ENCODE peak calls at places on chromosomes 2 and 18, in four cellular contexts. M is HT1080; V is stimulated activated CD4-positive, alpha-beta T cell treated with anti-CD3 and anti-CD28 coated beads, Interleukin-1b, Interleukin-23, amount 100 ng/mL, for 4 hours; J is stimulated activated CD8-positive, alpha-beta memory T cell treated with anti-CD3 and anti-CD28 coated beads, Interleukin-15, amount 100 ng/mL, for 24 hours. G is an unnamed sample.

GRCh38 chr2:177467646-177468045 is 75.1 kb downstream of the AGPS start:
- DNase-seq in V (no peak), J (no peak), M (peak), G (no peak)

GRCh38 chr18:45049548-45050307 is 369.0 kb downstream of the SETBP1 start:
- DNase-seq in J (no peak), M (no peak), V (no peak), G (no peak)

GRCh38 chr18:54030434-54030833 is 194.0 kb downstream of the MBD2 start:
- DNase-seq in M (no peak), V (no peak), J (no peak), G (no peak)

GRCh38 chr2:158546412-158547144 is 89.8 kb downstream of the PKP4 start:
- DNase-seq in V (no peak), M (no peak), J (no peak), G (no peak)

GRCh38 chr2:105790467-105791118 is 45.9 kb downstream of the NCK2 start:
- DNase-seq in J (no peak), M (no peak), V (no peak), G (no peak)

GRCh38 chr2:133197156-133197555 is 371.1 kb downstream of the NCKAP5 start:
- DNase-seq in J (no peak), M (no peak), V (no peak), G (no peak)

GRCh38 chr2:24124003-24124585 is 825 bp downstream of the FAM228B start:
- DNase-seq in V (no peak), J (no peak), M (no peak), G (no peak)

GRCh38 chr2:236352761-236353593 is 88.8 kb upstream of the ASB18 start:
- DNase-seq in J (no peak), V (no peak), M (no peak), G (no peak)

GRCh38 chr2:230762317-230762896 is 49.8 kb downstream of the CAB39 start:
- DNase-seq in J (no peak), V (no peak), M (peak), G (no peak)

GRCh38 chr18:48862116-48862515 is 88.6 kb downstream of the SMAD7 start:
- DNase-seq in J (no peak), M (no peak), V (no peak), G (no peak)

GRCh38 chr2:146701183-146701582 is 1143.6 kb upstream of the ACVR2A start:
- DNase-seq in M (peak), V (no peak), J (no peak), G (no peak)

GRCh38 chr2:84882415-84882738 is 1.5 kb upstream of the TRABD2A start:
- DNase-seq in M (no peak), J (no peak), V (no peak), G (no peak)

GRCh38 chr2:15158117-15158516 is 403.0 kb downstream of the NBAS start:
- DNase-seq in M (no peak), J (no peak), V (no peak), G (no peak)

GRCh38 chr18:8900552-8900951 is 195.2 kb downstream of the MTCL1 start:
- DNase-seq in M (no peak), J (no peak), V (no peak), G (no peak)

GRCh38 chr2:241763551-241764271 is 12.9 kb upstream of the GAL3ST2 start:
- DNase-seq in J (no peak), V (no peak), M (no peak), G (no peak)

GRCh38 chr2:175931751-175932295 is 70.2 kb downstream of the LNPK start:
- DNase-seq in J (no peak), M (no peak), V (no peak), G (no peak)

GRCh38 chr2:120264995-120265394 is 12.3 kb downstream of the RALB start:
- DNase-seq in J (no peak), V (no peak), M (no peak), G (no peak)

GRCh38 chr18:78364123-78364522 is 615.5 kb upstream of the SALL3 start:
- DNase-seq in M (no peak), J (no peak), V (no peak), G (no peak)

GRCh38 chr2:199663157-199663556 is 187.8 kb downstream of the FTCDNL1 start:
- DNase-seq in J (no peak), M (no peak), V (no peak), G (no peak)

GRCh38 chr18:62644773-62645172 is 70.6 kb upstream of the PHLPP1 start:
- DNase-seq in V (no peak), J (no peak), M (no peak), G (no peak)

GRCh38 chr2:27884546-27884945 is 5.6 kb downstream of the RBKS start:
- DNase-seq in V (no peak), M (no peak), J (no peak), G (no peak)

GRCh38 chr2:195482050-195482449 is 175.0 kb upstream of the SLC39A10 start:
- DNase-seq in M (no peak), J (no peak), V (no peak), G (no peak)

GRCh38 chr18:71116535-71116934 is 827.7 kb downstream of the SOCS6 start:
- DNase-seq in V (no peak), M (no peak), J (no peak), G (no peak)

GRCh38 chr2:26347286-26347865 is 787 bp upstream of the ADGRF3 start:
- DNase-seq in J (no peak), M (no peak), V (no peak), G (no peak)

GRCh38 chr2:198901894-198902293 is 555.8 kb downstream of the SATB2 start:
- DNase-seq in V (no peak), J (no peak), M (peak), G (no peak)

GRCh38 chr2:215918901-215919585 is 94.3 kb downstream of the MREG start:
- DNase-seq in M (no peak), J (no peak), V (no peak), G (no peak)

GRCh38 chr18:47758000-47758399 is 172.5 kb downstream of the SMAD2 start:
- DNase-seq in J (no peak), M (no peak), V (no peak), G (no peak)

GRCh38 chr2:151978709-151979108 is 120.1 kb downstream of the CACNB4 start:
- DNase-seq in M (no peak), J (no peak), V (no peak), G (no peak)

GRCh38 chr2:11758187-11758586 is 11.8 kb downstream of the LPIN1 start:
- DNase-seq in J (no peak), M (no peak), V (no peak), G (no peak)

GRCh38 chr18:79525556-79526467 is 130.1 kb downstream of the NFATC1 start:
- DNase-seq in J (no peak), M (no peak), V (no peak), G (no peak)

G was measured in effector CD8-positive, alpha-beta T cell.